ENCODE peak calls at places on chromosomes 12 and 14, in nine cellular contexts. B, H, L, M, S, G, J, F and Y are unnamed samples. For H3K36me3, the result is how much of the 10 kb centered on the place peaks cover.

GRCh38 chr14:23829736-23830474 is 123.7 kb upstream of the DHRS4 start:
- DNase-seq in B (peak), H (no peak), L (no peak), M (peak), S (peak), G (peak), J (no peak), F (peak), Y (peak)

GRCh38 chr14:59428581-59429012 is 36.6 kb downstream of the GPR135 start:
- DNase-seq in B (no peak), H (no peak), L (peak), M (peak), S (peak), G (no peak), J (no peak), F (no peak), Y (peak)

GRCh38 chr14:34993444-34993843 is 10.7 kb downstream of the SRP54 start:
- DNase-seq in B (no peak), H (no peak), L (no peak), M (no peak), S (no peak), G (no peak), J (no peak), F (no peak), Y (no peak)

GRCh38 chr12:126430921-126431320 is 1365.7 kb downstream of the AACS start:
- DNase-seq in B (no peak), H (no peak), L (no peak), M (no peak), S (no peak), G (no peak), J (no peak), F (no peak), Y (no peak)

GRCh38 chr14:50741571-50741970 is 73.5 kb upstream of the SAV1 start:
- DNase-seq in B (no peak), H (no peak), L (no peak), M (peak), S (peak), G (peak), J (no peak), F (no peak), Y (peak)

GRCh38 chr12:53074999-53075370 is 4.2 kb downstream of the SPRYD3 start:
- DNase-seq in B (peak), H (no peak), L (no peak), M (no peak), S (no peak), G (no peak), J (no peak), F (no peak), Y (no peak)

GRCh38 chr12:91196436-91196835 is 13.8 kb upstream of the DCN start:
- DNase-seq in B (no peak), H (no peak), L (no peak), M (no peak), S (no peak), G (no peak), J (no peak), F (no peak), Y (no peak)

GRCh38 chr14:89330236-89331002 is 86.6 kb downstream of the FOXN3 start:
- DNase-seq in B (peak), H (peak), L (no peak), M (peak), S (no peak), G (no peak), J (no peak), F (peak), Y (peak)

GRCh38 chr14:91144425-91145145 is 30.7 kb downstream of the DGLUCY start:
- DNase-seq in B (no peak), H (no peak), L (no peak), M (peak), S (peak), G (no peak), J (no peak), F (no peak), Y (peak)

GRCh38 chr12:8449293-8449944 is 6.3 kb upstream of the CLEC6A start:
- DNase-seq in B (no peak), H (no peak), L (no peak), M (no peak), S (no peak), G (no peak), J (peak), F (no peak), Y (no peak)

GRCh38 chr12:95574799-95575452 is 23.6 kb upstream of the USP44 start:
- DNase-seq in B (no peak), H (no peak), L (no peak), M (peak), S (peak), G (no peak), J (no peak), F (no peak), Y (peak)

GRCh38 chr12:44674866-44675265 is 201.2 kb downstream of the NELL2 start:
- DNase-seq in B (no peak), H (no peak), L (no peak), M (peak), S (no peak), G (no peak), J (no peak), F (no peak), Y (no peak)

GRCh38 chr12:11978985-11979384 is 91.8 kb upstream of the BCL2L14 start:
- DNase-seq in B (no peak), H (no peak), L (no peak), M (peak), S (peak), G (no peak), J (no peak), F (no peak), Y (peak)

GRCh38 chr12:29505078-29505477 is 7.6 kb upstream of the OVCH1 start:
- DNase-seq in B (no peak), H (no peak), L (no peak), M (no peak), S (no peak), G (no peak), J (no peak), F (no peak), Y (no peak)

GRCh38 chr14:93019970-93020369 is 95.8 kb downstream of the ITPK1 start:
- DNase-seq in B (no peak), H (no peak), L (no peak), M (no peak), S (no peak), G (no peak), J (no peak), F (no peak), Y (no peak)

GRCh38 chr14:30608533-30609006 is 13.5 kb upstream of the SCFD1 start:
- DNase-seq in B (no peak), H (no peak), L (no peak), M (peak), S (peak), G (no peak), J (no peak), F (no peak), Y (peak)

GRCh38 chr12:108340037-108340436 is 926 bp upstream of the CMKLR1 start:
- DNase-seq in B (no peak), H (no peak), L (no peak), M (no peak), S (no peak), G (no peak), J (no peak), F (peak), Y (no peak)

GRCh38 chr14:70188292-70188607 is 501 bp downstream of the SLC8A3 start:
- DNase-seq in B (no peak), H (no peak), L (no peak), M (no peak), S (no peak), G (no peak), J (no peak), F (peak), Y (no peak)

GRCh38 chr12:98752726-98753125 is 107.6 kb downstream of the APAF1 start:
- DNase-seq in B (no peak), H (no peak), L (no peak), M (peak), S (peak), G (no peak), J (no peak), F (no peak), Y (peak)

GRCh38 chr12:89968151-89968699 is 259.6 kb upstream of the ATP2B1 start:
- DNase-seq in B (no peak), H (no peak), L (no peak), M (no peak), S (no peak), G (no peak), J (no peak), F (no peak), Y (no peak)

GRCh38 chr12:88266851-88267360 is 124.8 kb downstream of the TMTC3 start:
- DNase-seq in B (no peak), H (no peak), L (no peak), M (no peak), S (no peak), G (no peak), J (no peak), F (no peak), Y (no peak)

GRCh38 chr12:124720687-124721500 is 142.8 kb downstream of the SCARB1 start:
- DNase-seq in B (no peak), H (peak), L (no peak), M (peak), S (peak), G (peak), J (no peak), F (peak), Y (no peak)

GRCh38 chr14:68670344-68670725 is 122.5 kb downstream of the ZFP36L1 start:
- DNase-seq in B (no peak), H (no peak), L (no peak), M (no peak), S (no peak), G (no peak), J (no peak), F (no peak), Y (no peak)

GRCh38 chr14:101505216-101505970 is 55.9 kb upstream of the DIO3 start:
- DNase-seq in B (peak), H (no peak), L (no peak), M (no peak), S (no peak), G (peak), J (no peak), F (no peak), Y (no peak)

GRCh38 chr12:29216797-29217583 is 67.9 kb downstream of the FAR2 start:
- DNase-seq in B (no peak), H (no peak), L (no peak), M (peak), S (no peak), G (no peak), J (no peak), F (no peak), Y (no peak)

DNA sequence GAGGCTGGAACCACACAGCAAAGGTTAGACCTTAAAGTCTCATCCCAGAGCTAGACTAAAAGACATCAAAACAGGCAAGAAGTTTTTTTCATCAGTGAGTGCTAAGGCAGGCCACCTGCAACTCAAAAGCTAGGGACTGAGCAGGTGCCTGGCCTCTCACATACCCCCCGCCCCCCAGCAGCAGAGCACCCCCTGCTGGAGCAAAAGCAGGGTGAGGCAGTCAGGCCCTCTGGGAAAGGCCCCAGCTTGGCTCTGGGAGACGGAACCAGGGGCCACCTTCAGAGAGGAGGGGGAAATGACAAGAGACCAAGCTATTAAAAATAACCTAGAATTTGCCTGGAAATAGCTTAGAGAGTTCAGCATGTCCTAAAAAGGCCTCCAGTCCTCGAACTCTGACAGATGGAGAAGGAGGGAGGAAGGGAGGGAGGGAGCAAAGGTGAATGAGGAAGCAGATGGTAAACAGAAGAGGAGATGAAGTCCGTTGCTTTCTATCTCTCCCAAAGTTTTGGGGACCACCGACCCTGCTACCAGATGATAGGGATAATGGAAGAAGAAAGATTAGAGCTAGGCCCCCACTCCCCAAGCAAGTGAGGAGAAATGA is 1.8 kb downstream of the ITGA7 start:
- DNase-seq in B (no peak), H (peak), L (peak), M (no peak), S (no peak), G (no peak), J (no peak), F (peak), Y (no peak)
- TF ChIP-seq CTCF in B (no peak), H (peak), L (peak), M (no peak), S (peak), G (peak), J (peak), F (peak), Y (peak)

GRCh38 chr14:64060648-64061096 is 207.9 kb downstream of the SYNE2 start:
- DNase-seq in B (no peak), H (no peak), L (peak), M (no peak), S (peak), G (no peak), J (no peak), F (no peak), Y (peak)
- H3K36me3 ChIP-seq in B (under half), H (under half), L (half or more), M (under half), S (under half), G (under half), J (under half), F (under half), Y (under half)

GRCh38 chr12:110861729-110862128 is 14.9 kb downstream of the CCDC63 start:
- DNase-seq in B (no peak), H (no peak), L (peak), M (no peak), S (no peak), G (no peak), J (no peak), F (no peak), Y (no peak)
- H3K4me3 ChIP-seq in B (no peak), H (no peak), L (no peak), M (no peak), S (no peak), G (no peak), J (no peak), F (no peak), Y (no peak)

GRCh38 chr14:105944632-105945610 is 418.5 kb downstream of the TMEM121 start:
- DNase-seq in B (peak), H (no peak), L (no peak), M (no peak), S (peak), G (peak), J (no peak), F (peak), Y (no peak)

GRCh38 chr14:105943973-105944602 is 417.7 kb downstream of the TMEM121 start:
- DNase-seq in B (no peak), H (no peak), L (no peak), M (no peak), S (no peak), G (no peak), J (no peak), F (no peak), Y (no peak)

GRCh38 chr14:105941226-105942166 is 415.1 kb downstream of the TMEM121 start:
- DNase-seq in B (no peak), H (no peak), L (no peak), M (no peak), S (no peak), G (no peak), J (no peak), F (no peak), Y (no peak)

GRCh38 chr14:105947599-105947998 is 421.2 kb downstream of the TMEM121 start:
- DNase-seq in B (no peak), H (no peak), L (no peak), M (no peak), S (no peak), G (no peak), J (no peak), F (no peak), Y (no peak)

DNA sequence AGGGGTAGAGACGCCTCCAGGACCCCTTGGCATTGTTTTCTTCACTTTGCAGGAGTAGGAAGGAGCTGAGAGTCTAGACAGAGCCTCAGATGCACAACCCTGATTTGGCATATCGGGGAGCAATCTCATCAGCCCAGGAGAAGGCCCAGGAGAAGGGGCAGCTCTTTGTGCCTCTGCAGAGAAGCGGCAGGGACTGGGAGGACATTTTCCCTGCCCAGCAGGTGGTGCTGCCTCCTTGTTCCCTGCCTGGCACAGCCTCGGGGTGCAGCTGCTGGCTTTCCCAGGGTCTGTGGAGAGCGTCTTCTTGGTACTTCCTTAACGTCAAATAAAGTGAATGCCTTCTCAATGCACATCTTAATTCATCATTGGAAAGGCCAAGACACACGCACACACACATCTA is 419.5 kb downstream of the TMEM121 start:
- DNase-seq in B (no peak), H (no peak), L (no peak), M (no peak), S (peak), G (no peak), J (no peak), F (no peak), Y (no peak)
- TF ChIP-seq CTCF in B (no peak), H (no peak), L (no peak), M (no peak), S (no peak), G (no peak), J (no peak), F (no peak), Y (no peak)